ENCODE peak calls at places on chromosomes 3 and 15, in ten cellular contexts. C is Panc1; H is aorta; E is PC-9; K is upper lobe of right lung; L is adipocyte; P is WERI-Rb-1; J is psoas muscle; A is CD4-positive, alpha-beta T cell; Y is A549. G is an unnamed sample.
A peak's percentile ranks its signal among the peaks of the same experiment; 100 is the strongest.

GRCh38 chr3:28053759-28054158 is 187.7 kb upstream of the CMC1 start:
- DNase-seq in C (peak; percentile 54), H (no peak), E (no peak), K (no peak), L (peak; percentile 35), P (no peak), J (no peak), A (no peak), Y (peak; percentile 46), G (no peak)

GRCh38 chr3:197203714-197204146 is 94.7 kb downstream of the DLG1 start:
- DNase-seq in C (no peak), H (no peak), E (no peak), K (no peak), L (no peak), P (no peak), J (no peak), A (no peak), Y (no peak), G (no peak)

GRCh38 chr3:127536818-127537810 is 53.4 kb downstream of the TPRA1 start:
- DNase-seq in C (no peak), H (no peak), E (no peak), K (no peak), L (no peak), P (no peak), J (no peak), A (no peak), Y (no peak), G (no peak)

GRCh38 chr3:34998905-34999304 is 640.4 kb upstream of the ARPP21 start:
- DNase-seq in C (no peak), H (no peak), E (no peak), K (no peak), L (peak; percentile 63), P (no peak), J (no peak), A (no peak), Y (no peak), G (no peak)

GRCh38 chr3:18424862-18425640 is at the start of gene SATB1:
- DNase-seq in C (no peak), H (peak; percentile 90), E (peak; percentile 69), K (peak; percentile 95), L (peak; percentile 86), P (peak; percentile 78), J (peak; percentile 90), A (peak; percentile 64), Y (peak; percentile 21), G (peak; percentile 56)

GRCh38 chr3:189272500-189273119 is 100.8 kb downstream of the TPRG1 start:
- DNase-seq in C (no peak), H (no peak), E (no peak), K (no peak), L (peak; percentile 13), P (no peak), J (no peak), A (no peak), Y (peak; percentile 47), G (no peak)

GRCh38 chr3:184489457-184489856 is 72.1 kb upstream of the EPHB3 start:
- DNase-seq in C (no peak), H (no peak), E (no peak), K (no peak), L (no peak), P (no peak), J (no peak), A (no peak), Y (no peak), G (no peak)

GRCh38 chr3:158104346-158105020 is 1.7 kb downstream of the SHOX2 start:
- DNase-seq in C (no peak), H (no peak), E (no peak), K (no peak), L (no peak), P (no peak), J (no peak), A (no peak), Y (no peak), G (no peak)

GRCh38 chr15:95866698-95867440 is 463.6 kb upstream of the NR2F2 start:
- DNase-seq in C (no peak), H (no peak), E (no peak), K (no peak), L (no peak), P (no peak), J (no peak), A (no peak), Y (no peak), G (no peak)

GRCh38 chr3:354433-354832 is 157.9 kb downstream of the CHL1 start:
- DNase-seq in C (peak; percentile 41), H (no peak), E (peak; percentile 20), K (no peak), L (peak; percentile 51), P (peak; percentile 45), J (no peak), A (no peak), Y (peak; percentile 51), G (no peak)

GRCh38 chr3:126083913-126084514 is at the start of gene SLC41A3:
- DNase-seq in C (peak; percentile 27), H (peak; percentile 94), E (peak; percentile 92), K (peak; percentile 97), L (peak; percentile 91), P (peak; percentile 94), J (peak; percentile 93), A (peak; percentile 77), Y (peak; percentile 81), G (peak; percentile 72)
- H3K9me3 ChIP-seq in C (peaks cover 25% of the 10 kb centered on the region), H (no peaks in the 10 kb centered on the region), E (no peaks in the 10 kb centered on the region), K (no peaks in the 10 kb centered on the region), L (no peaks in the 10 kb centered on the region), P (peaks cover 3% of the 10 kb centered on the region), J (no peaks in the 10 kb centered on the region), A (no peaks in the 10 kb centered on the region), Y (peaks cover 3% of the 10 kb centered on the region), G (no peaks in the 10 kb centered on the region)

GRCh38 chr3:26084629-26085028 is 294.7 kb downstream of the OXSM start:
- DNase-seq in C (no peak), H (no peak), E (no peak), K (no peak), L (no peak), P (no peak), J (no peak), A (no peak), Y (no peak), G (no peak)

GRCh38 chr3:26091096-26091495 is 301.2 kb downstream of the OXSM start:
- DNase-seq in C (no peak), H (no peak), E (no peak), K (no peak), L (no peak), P (no peak), J (no peak), A (no peak), Y (no peak), G (no peak)

GRCh38 chr3:26089249-26089648 is 299.4 kb downstream of the OXSM start:
- DNase-seq in C (no peak), H (no peak), E (no peak), K (no peak), L (no peak), P (no peak), J (no peak), A (no peak), Y (no peak), G (no peak)

GRCh38 chr3:26087751-26088150 is 297.9 kb downstream of the OXSM start:
- DNase-seq in C (no peak), H (no peak), E (no peak), K (no peak), L (no peak), P (no peak), J (no peak), A (no peak), Y (no peak), G (no peak)

DNA sequence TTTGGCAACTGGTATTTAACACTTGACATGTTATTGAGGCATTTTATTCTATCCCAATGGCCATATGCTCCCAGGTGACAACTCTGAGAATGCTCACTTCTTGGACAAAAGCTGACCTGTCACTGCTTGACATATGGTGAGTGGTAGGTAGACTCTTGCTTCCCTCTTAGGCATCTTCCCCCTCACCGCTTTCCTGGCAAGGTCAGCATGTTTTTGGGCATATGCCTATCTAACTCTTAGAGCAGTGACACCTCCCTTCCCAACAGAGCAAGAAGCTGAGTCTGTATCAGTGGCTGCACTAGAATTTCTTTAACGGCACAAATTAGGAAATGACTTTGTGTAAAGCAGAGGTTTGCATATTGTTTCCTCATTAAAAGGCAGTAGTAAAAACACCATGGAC is 300.7 kb downstream of the OXSM start:
- DNase-seq in C (no peak), H (no peak), E (no peak), K (no peak), L (no peak), P (no peak), J (no peak), A (no peak), Y (no peak), G (no peak)
- H3K9me3 ChIP-seq in C (no peaks in the 10 kb centered on the region), H (no peaks in the 10 kb centered on the region), E (no peaks in the 10 kb centered on the region), K (no peaks in the 10 kb centered on the region), L (peaks cover 16% of the 10 kb centered on the region), P (peaks cover 8% of the 10 kb centered on the region), J (no peaks in the 10 kb centered on the region), A (peaks cover 9% of the 10 kb centered on the region), Y (no peaks in the 10 kb centered on the region), G (no peaks in the 10 kb centered on the region)

GRCh38 chr3:147415337-147415736 is 6.2 kb downstream of the ZIC1 start:
- DNase-seq in C (no peak), H (no peak), E (no peak), K (no peak), L (no peak), P (no peak), J (no peak), A (no peak), Y (no peak), G (no peak)

GRCh38 chr3:147417896-147418295 is 8.7 kb downstream of the ZIC1 start:
- DNase-seq in C (no peak), H (no peak), E (no peak), K (no peak), L (no peak), P (no peak), J (no peak), A (no peak), Y (no peak), G (no peak)

GRCh38 chr3:147413712-147414325 is 4.7 kb downstream of the ZIC1 start:
- DNase-seq in C (no peak), H (no peak), E (no peak), K (no peak), L (no peak), P (no peak), J (no peak), A (no peak), Y (no peak), G (no peak)

GRCh38 chr3:147414369-147415135 is 5.4 kb downstream of the ZIC1 start:
- DNase-seq in C (no peak), H (no peak), E (no peak), K (no peak), L (no peak), P (no peak), J (no peak), A (no peak), Y (no peak), G (no peak)

DNA sequence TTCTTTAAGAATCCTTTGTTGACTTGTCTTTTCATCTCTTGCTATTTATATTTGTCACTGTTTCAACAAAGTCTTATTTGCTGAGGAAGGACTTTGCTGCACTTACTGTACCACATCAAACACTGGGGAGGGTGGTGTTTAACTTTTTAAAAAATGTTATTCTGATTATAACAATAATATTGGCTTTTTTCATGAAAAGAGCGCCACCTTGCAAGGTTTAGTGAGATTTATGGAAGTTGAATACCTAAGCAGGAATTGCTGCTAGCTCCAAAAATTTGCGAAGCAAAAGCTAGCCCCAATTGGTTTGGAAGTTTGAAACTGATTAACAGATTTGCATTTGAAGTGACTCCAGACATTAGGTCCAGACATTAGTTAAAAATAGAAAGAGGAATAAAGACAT is 6.7 kb downstream of the ZIC1 start:
- DNase-seq in C (no peak), H (no peak), E (no peak), K (no peak), L (no peak), P (no peak), J (no peak), A (no peak), Y (no peak), G (no peak)
- H3K9me3 ChIP-seq in C (no peaks in the 10 kb centered on the region), H (peaks cover 6% of the 10 kb centered on the region), E (no peaks in the 10 kb centered on the region), K (no peaks in the 10 kb centered on the region), L (peaks cover 27% of the 10 kb centered on the region), P (no peaks in the 10 kb centered on the region), J (no peaks in the 10 kb centered on the region), A (peaks cover 31% of the 10 kb centered on the region), Y (no peaks in the 10 kb centered on the region), G (no peaks in the 10 kb centered on the region)

GRCh38 chr3:143301031-143301430 is 181.5 kb downstream of the CHST2 start:
- DNase-seq in C (no peak), H (no peak), E (no peak), K (no peak), L (no peak), P (no peak), J (no peak), A (no peak), Y (no peak), G (no peak)
- H3K9me3 ChIP-seq in C (no peaks in the 10 kb centered on the region), H (no peaks in the 10 kb centered on the region), E (no peaks in the 10 kb centered on the region), K (no peaks in the 10 kb centered on the region), L (no peaks in the 10 kb centered on the region), P (no peaks in the 10 kb centered on the region), J (no peaks in the 10 kb centered on the region), A (no peaks in the 10 kb centered on the region), Y (no peaks in the 10 kb centered on the region), G (no peaks in the 10 kb centered on the region)